ENCODE peak calls at places on chromosomes 13 and 19, in six cellular contexts. One of them, this sample, is unnamed.

GRCh38 chr13:49814551-49815270 is 22.2 kb upstream of the KPNA3 start:
- DNase-seq in AG04449: no peak
- DNase-seq in effector memory CD4-positive, alpha-beta T cell: no peak
- DNase-seq in AG10803: no peak
- DNase-seq in GM23248: peak; percentile 13
- DNase-seq in mesendoderm: no peak
- DNase-seq in this sample: no peak

GRCh38 chr19:9836021-9836420 is 903 bp downstream of the PIN1 start:
- DNase-seq in AG04449: no peak
- DNase-seq in effector memory CD4-positive, alpha-beta T cell: no peak
- DNase-seq in AG10803: peak; percentile 51
- DNase-seq in GM23248: peak; percentile 86
- DNase-seq in mesendoderm: no peak
- DNase-seq in this sample: no peak

GRCh38 chr19:50432221-50432626 is 468 bp upstream of the MYBPC2 start:
- DNase-seq in AG04449: no peak
- DNase-seq in effector memory CD4-positive, alpha-beta T cell: no peak
- DNase-seq in AG10803: no peak
- DNase-seq in GM23248: peak; percentile 16
- DNase-seq in mesendoderm: peak; percentile 46
- DNase-seq in this sample: no peak

GRCh38 chr19:40365613-40366401 is 17.3 kb downstream of the PLD3 start:
- DNase-seq in AG04449: no peak
- DNase-seq in effector memory CD4-positive, alpha-beta T cell: no peak
- DNase-seq in AG10803: peak; percentile 44
- DNase-seq in GM23248: peak; percentile 16
- DNase-seq in mesendoderm: peak; percentile 82
- DNase-seq in this sample: no peak

GRCh38 chr13:94701313-94702180 is 10.8 kb downstream of the SOX21 start:
- DNase-seq in AG04449: no peak
- DNase-seq in effector memory CD4-positive, alpha-beta T cell: no peak
- DNase-seq in AG10803: no peak
- DNase-seq in GM23248: no peak
- DNase-seq in mesendoderm: no peak
- DNase-seq in this sample: no peak

GRCh38 chr13:98133949-98134348 is 8.9 kb upstream of the FARP1 start:
- DNase-seq in AG04449: no peak
- DNase-seq in effector memory CD4-positive, alpha-beta T cell: no peak
- DNase-seq in AG10803: no peak
- DNase-seq in GM23248: no peak
- DNase-seq in mesendoderm: no peak
- DNase-seq in this sample: no peak

GRCh38 chr13:23777571-23777870 is 111.7 kb downstream of the MIPEP start:
- DNase-seq in AG04449: no peak
- DNase-seq in effector memory CD4-positive, alpha-beta T cell: no peak
- DNase-seq in AG10803: no peak
- DNase-seq in GM23248: no peak
- DNase-seq in mesendoderm: no peak
- DNase-seq in this sample: no peak

GRCh38 chr19:35059006-35059798 is 17.7 kb downstream of the HPN start:
- DNase-seq in AG04449: no peak
- DNase-seq in effector memory CD4-positive, alpha-beta T cell: no peak
- DNase-seq in AG10803: no peak
- DNase-seq in GM23248: no peak
- DNase-seq in mesendoderm: no peak
- DNase-seq in this sample: no peak

GRCh38 chr13:36919206-36919832 is 719 bp downstream of the SMAD9 start:
- DNase-seq in AG04449: no peak
- DNase-seq in effector memory CD4-positive, alpha-beta T cell: no peak
- DNase-seq in AG10803: peak; percentile 25
- DNase-seq in GM23248: peak; percentile 74
- DNase-seq in mesendoderm: peak; percentile 75
- DNase-seq in this sample: no peak

GRCh38 chr13:79225487-79226232 is 180.4 kb downstream of the RBM26 start:
- DNase-seq in AG04449: no peak
- DNase-seq in effector memory CD4-positive, alpha-beta T cell: no peak
- DNase-seq in AG10803: no peak
- DNase-seq in GM23248: peak; percentile 22
- DNase-seq in mesendoderm: peak; percentile 37
- DNase-seq in this sample: no peak

GRCh38 chr13:49208619-49209018 is 11.5 kb upstream of the MLNR start:
- DNase-seq in AG04449: no peak
- DNase-seq in effector memory CD4-positive, alpha-beta T cell: no peak
- DNase-seq in AG10803: no peak
- DNase-seq in GM23248: no peak
- DNase-seq in mesendoderm: no peak
- DNase-seq in this sample: no peak

GRCh38 chr19:23482829-23483228 is 87.6 kb upstream of the ZNF91 start:
- DNase-seq in AG04449: no peak
- DNase-seq in effector memory CD4-positive, alpha-beta T cell: no peak
- DNase-seq in AG10803: no peak
- DNase-seq in GM23248: no peak
- DNase-seq in mesendoderm: no peak
- DNase-seq in this sample: no peak

GRCh38 chr13:41697578-41697977 is 240.2 kb downstream of the RGCC start:
- DNase-seq in AG04449: no peak
- DNase-seq in effector memory CD4-positive, alpha-beta T cell: no peak
- DNase-seq in AG10803: no peak
- DNase-seq in GM23248: no peak
- DNase-seq in mesendoderm: peak; percentile 30
- DNase-seq in this sample: no peak

GRCh38 chr13:40146586-40147240 is 491.3 kb downstream of the COG6 start:
- DNase-seq in AG04449: no peak
- DNase-seq in effector memory CD4-positive, alpha-beta T cell: no peak
- DNase-seq in AG10803: no peak
- DNase-seq in GM23248: no peak
- DNase-seq in mesendoderm: no peak
- DNase-seq in this sample: no peak

GRCh38 chr19:48330012-48330681 is 4.8 kb downstream of the EMP3 start:
- DNase-seq in AG04449: no peak
- DNase-seq in effector memory CD4-positive, alpha-beta T cell: peak; percentile 73
- DNase-seq in AG10803: no peak
- DNase-seq in GM23248: no peak
- DNase-seq in mesendoderm: peak; percentile 98
- DNase-seq in this sample: peak; percentile 94

GRCh38 chr13:73228546-73228945 is 169.7 kb downstream of the KLF5 start:
- DNase-seq in AG04449: no peak
- DNase-seq in effector memory CD4-positive, alpha-beta T cell: no peak
- DNase-seq in AG10803: no peak
- DNase-seq in GM23248: peak; percentile 33
- DNase-seq in mesendoderm: no peak
- DNase-seq in this sample: peak; percentile 85

GRCh38 chr19:46926201-46927071 is 65.6 kb downstream of the ARHGAP35 start:
- DNase-seq in AG04449: no peak
- DNase-seq in effector memory CD4-positive, alpha-beta T cell: no peak
- DNase-seq in AG10803: no peak
- DNase-seq in GM23248: no peak
- DNase-seq in mesendoderm: no peak
- DNase-seq in this sample: no peak

GRCh38 chr13:98998831-98999634 is 21.2 kb upstream of the DOCK9 start:
- DNase-seq in AG04449: no peak
- DNase-seq in effector memory CD4-positive, alpha-beta T cell: no peak
- DNase-seq in AG10803: peak; percentile 93
- DNase-seq in GM23248: peak; percentile 35
- DNase-seq in mesendoderm: no peak
- DNase-seq in this sample: peak; percentile 73

GRCh38 chr19:14410775-14411134 is 8.4 kb downstream of the DDX39A start:
- DNase-seq in AG04449: no peak
- DNase-seq in effector memory CD4-positive, alpha-beta T cell: no peak
- DNase-seq in AG10803: no peak
- DNase-seq in GM23248: no peak
- DNase-seq in mesendoderm: no peak
- DNase-seq in this sample: no peak

GRCh38 chr13:43730642-43731041 is 56.1 kb downstream of the ENOX1 start:
- DNase-seq in AG04449: peak; percentile 23
- DNase-seq in effector memory CD4-positive, alpha-beta T cell: no peak
- DNase-seq in AG10803: peak; percentile 38
- DNase-seq in GM23248: peak; percentile 66
- DNase-seq in mesendoderm: no peak
- DNase-seq in this sample: no peak

GRCh38 chr19:58055483-58055874 is 3.6 kb upstream of the ZNF135 start:
- DNase-seq in AG04449: no peak
- DNase-seq in effector memory CD4-positive, alpha-beta T cell: no peak
- DNase-seq in AG10803: no peak
- DNase-seq in GM23248: peak; percentile 22
- DNase-seq in mesendoderm: no peak
- DNase-seq in this sample: no peak
- H3K4me3 ChIP-seq in AG04449: no peak overlapping the region
- H3K4me3 ChIP-seq in effector memory CD4-positive, alpha-beta T cell: no peak overlapping the region
- H3K4me3 ChIP-seq in AG10803: no peak overlapping the region
- H3K4me3 ChIP-seq in GM23248: peak overlapping the region; percentile 51
- H3K4me3 ChIP-seq in mesendoderm: no peak overlapping the region
- H3K4me3 ChIP-seq in this sample: no peak overlapping the region

DNA sequence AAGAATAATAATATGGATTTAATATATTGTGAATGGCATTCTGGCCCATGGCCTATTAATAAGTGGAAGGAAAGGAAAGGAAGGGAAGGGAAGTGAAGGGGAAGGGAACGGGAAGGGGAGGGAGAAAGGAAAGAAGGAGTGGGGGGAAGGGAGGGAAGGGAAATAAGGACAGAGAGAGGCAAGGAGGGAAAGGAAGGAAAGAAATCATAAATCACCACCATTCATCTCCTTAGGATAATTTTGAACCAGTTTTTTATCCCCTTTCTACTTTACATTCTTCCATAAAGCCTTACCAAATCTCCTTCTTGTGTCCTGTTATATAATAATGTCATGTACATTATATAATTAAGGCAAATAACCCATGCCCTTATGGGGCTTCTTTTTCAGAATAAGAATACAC is 444.6 kb upstream of the GPC6 start:
- DNase-seq in AG04449: no peak
- DNase-seq in effector memory CD4-positive, alpha-beta T cell: no peak
- DNase-seq in AG10803: no peak
- DNase-seq in GM23248: no peak
- DNase-seq in mesendoderm: no peak
- DNase-seq in this sample: no peak
- H3K4me3 ChIP-seq in AG04449: no peak overlapping the region
- H3K4me3 ChIP-seq in effector memory CD4-positive, alpha-beta T cell: no peak overlapping the region
- H3K4me3 ChIP-seq in AG10803: no peak overlapping the region
- H3K4me3 ChIP-seq in GM23248: no peak overlapping the region
- H3K4me3 ChIP-seq in mesendoderm: no peak overlapping the region
- H3K4me3 ChIP-seq in this sample: no peak overlapping the region

DNA sequence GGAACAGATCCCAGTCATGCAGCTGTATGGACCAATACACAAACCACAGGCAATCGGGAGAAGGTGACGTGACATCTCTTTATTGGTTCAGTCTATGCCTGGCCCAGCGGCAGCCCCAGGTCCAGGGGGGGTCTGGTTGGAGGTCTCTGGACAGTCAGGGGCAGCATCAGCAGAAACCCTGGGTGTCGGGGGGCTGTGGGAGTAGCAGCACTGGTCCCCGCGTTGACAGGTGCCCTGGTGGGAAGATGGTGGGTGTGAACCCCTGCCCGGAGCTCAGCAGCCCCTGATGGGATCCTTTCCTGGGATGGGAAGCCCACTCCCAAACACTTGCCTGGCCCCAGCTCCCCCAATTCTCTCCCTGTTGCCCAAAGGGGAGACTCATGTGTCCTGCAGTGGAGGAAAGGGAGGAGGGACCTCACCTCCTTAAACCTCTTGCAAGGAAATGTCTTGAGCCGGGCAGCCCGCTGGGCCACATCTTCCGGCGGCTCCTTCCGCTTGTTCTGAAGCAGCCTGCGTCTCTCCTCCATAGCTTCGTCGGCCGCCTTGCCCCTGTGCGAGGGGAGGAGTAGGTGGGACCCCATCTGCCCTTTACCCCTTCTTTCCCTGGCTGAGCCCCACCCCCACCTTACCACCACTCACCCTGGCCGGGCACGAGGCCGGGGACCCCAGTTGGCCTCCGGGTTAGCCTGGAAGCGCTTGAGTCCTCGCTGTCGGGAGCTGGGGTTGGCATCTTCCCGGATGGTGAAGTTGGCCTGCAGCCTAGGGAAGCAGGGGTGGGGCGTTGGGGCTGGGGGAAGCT is 2.4 kb upstream of the LYL1 start:
- DNase-seq in AG04449: no peak
- DNase-seq in effector memory CD4-positive, alpha-beta T cell: no peak
- DNase-seq in AG10803: no peak
- DNase-seq in GM23248: no peak
- DNase-seq in mesendoderm: no peak
- DNase-seq in this sample: no peak
- H3K4me3 ChIP-seq in AG04449: no peak overlapping the region
- H3K4me3 ChIP-seq in effector memory CD4-positive, alpha-beta T cell: peak overlapping the region; percentile 68
- H3K4me3 ChIP-seq in AG10803: no peak overlapping the region
- H3K4me3 ChIP-seq in GM23248: no peak overlapping the region
- H3K4me3 ChIP-seq in mesendoderm: no peak overlapping the region
- H3K4me3 ChIP-seq in this sample: peak overlapping the region; percentile 41

GRCh38 chr13:101917833-101918755 is 465.6 kb downstream of the ITGBL1 start:
- DNase-seq in AG04449: no peak
- DNase-seq in effector memory CD4-positive, alpha-beta T cell: no peak
- DNase-seq in AG10803: no peak
- DNase-seq in GM23248: no peak
- DNase-seq in mesendoderm: peak; percentile 43
- DNase-seq in this sample: no peak

GRCh38 chr13:101917475-101917810 is 465.0 kb downstream of the ITGBL1 start:
- DNase-seq in AG04449: no peak
- DNase-seq in effector memory CD4-positive, alpha-beta T cell: no peak
- DNase-seq in AG10803: no peak
- DNase-seq in GM23248: no peak
- DNase-seq in mesendoderm: no peak
- DNase-seq in this sample: no peak

GRCh38 chr13:101916108-101916757 is 463.8 kb downstream of the ITGBL1 start:
- DNase-seq in AG04449: no peak
- DNase-seq in effector memory CD4-positive, alpha-beta T cell: no peak
- DNase-seq in AG10803: no peak
- DNase-seq in GM23248: peak; percentile 37
- DNase-seq in mesendoderm: peak; percentile 74
- DNase-seq in this sample: no peak

GRCh38 chr13:101916758-101917474 is 464.4 kb downstream of the ITGBL1 start:
- DNase-seq in AG04449: no peak
- DNase-seq in effector memory CD4-positive, alpha-beta T cell: no peak
- DNase-seq in AG10803: no peak
- DNase-seq in GM23248: no peak
- DNase-seq in mesendoderm: no peak
- DNase-seq in this sample: no peak

DNA sequence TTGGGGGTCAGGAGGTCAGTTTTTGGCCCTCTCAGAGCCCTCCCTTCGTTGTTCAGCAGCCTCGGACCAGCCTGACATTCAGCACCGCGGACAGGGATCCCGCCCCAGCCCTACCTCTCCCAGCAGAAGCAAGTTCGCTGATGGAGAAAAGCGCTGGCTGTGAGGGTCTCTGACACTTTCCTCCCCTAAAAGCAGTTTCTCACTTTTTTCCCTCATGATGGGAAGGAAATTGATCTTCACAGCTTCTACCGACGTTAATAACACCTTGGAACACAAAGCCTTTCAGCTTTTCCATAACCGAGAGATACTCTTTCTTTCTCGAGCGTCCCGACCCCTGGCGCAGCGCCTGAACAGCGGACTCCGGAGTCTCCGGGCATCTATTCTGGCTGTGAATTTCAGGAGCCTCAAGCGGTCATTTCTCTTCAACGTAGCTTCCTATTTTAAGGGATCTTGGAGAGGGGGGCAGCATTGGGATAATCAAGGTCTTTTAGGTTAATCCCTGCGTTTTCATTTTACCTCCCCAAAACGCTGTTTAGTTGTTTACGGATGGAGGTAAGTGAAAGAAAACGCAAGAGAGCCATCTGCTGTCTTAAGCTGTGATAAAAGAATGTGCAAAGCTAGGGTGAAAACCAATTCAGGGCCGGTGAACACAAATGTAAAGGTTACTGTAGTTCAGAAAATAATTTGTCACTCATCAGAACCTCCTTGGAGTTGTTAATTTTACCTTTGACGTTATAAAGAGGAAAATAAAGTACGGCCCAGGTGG is 467.2 kb downstream of the ITGBL1 start:
- DNase-seq in AG04449: no peak
- DNase-seq in effector memory CD4-positive, alpha-beta T cell: no peak
- DNase-seq in AG10803: peak; percentile 16
- DNase-seq in GM23248: peak; percentile 32
- DNase-seq in mesendoderm: peak; percentile 65
- DNase-seq in this sample: no peak
- H3K4me3 ChIP-seq in AG04449: no peak overlapping the region
- H3K4me3 ChIP-seq in effector memory CD4-positive, alpha-beta T cell: no peak overlapping the region
- H3K4me3 ChIP-seq in AG10803: no peak overlapping the region
- H3K4me3 ChIP-seq in GM23248: no peak overlapping the region
- H3K4me3 ChIP-seq in mesendoderm: no peak overlapping the region
- H3K4me3 ChIP-seq in this sample: no peak overlapping the region

This sample was measured in Jurkat, Clone E6-1.